ENCODE peak calls at places on chromosomes 4 and X, in eight cellular contexts. One of them, this sample, is unnamed. For H3K36me3, the result is how much of the 10 kb centered on the place peaks cover.

GRCh38 chr4:10619220-10619619 is 65.3 kb downstream of the CLNK start:
- DNase-seq in cardiac muscle cell: no peak
- DNase-seq in IMR-90: peak
- DNase-seq in spleen: no peak
- DNase-seq in mammary epithelial cell: peak
- DNase-seq in right lobe of liver: no peak
- DNase-seq in brain microvascular endothelial cell: peak
- DNase-seq in tibial artery: no peak
- DNase-seq in this sample: no peak

GRCh38 chrX:103275947-103276567 is 493 bp downstream of the TCEAL5 start:
- DNase-seq in brain microvascular endothelial cell: no peak
- DNase-seq in spleen: peak
- DNase-seq in mammary epithelial cell: no peak
- DNase-seq in cardiac muscle cell: no peak
- DNase-seq in tibial artery: no peak
- DNase-seq in right lobe of liver: no peak
- DNase-seq in IMR-90: no peak
- DNase-seq in this sample: no peak

GRCh38 chrX:295136-295535 is 14.0 kb downstream of the PLCXD1 start:
- DNase-seq in spleen: peak
- DNase-seq in right lobe of liver: peak
- DNase-seq in IMR-90: no peak
- DNase-seq in brain microvascular endothelial cell: no peak
- DNase-seq in cardiac muscle cell: no peak
- DNase-seq in tibial artery: peak
- DNase-seq in mammary epithelial cell: no peak
- DNase-seq in this sample: no peak

GRCh38 chr4:118557298-118557851 is 127.8 kb upstream of the METTL14 start:
- DNase-seq in cardiac muscle cell: peak
- DNase-seq in spleen: no peak
- DNase-seq in IMR-90: peak
- DNase-seq in mammary epithelial cell: peak
- DNase-seq in brain microvascular endothelial cell: peak
- DNase-seq in tibial artery: no peak
- DNase-seq in right lobe of liver: no peak
- DNase-seq in this sample: no peak

GRCh38 chrX:83501003-83501402 is 7.1 kb upstream of the POU3F4 start:
- DNase-seq in tibial artery: no peak
- DNase-seq in brain microvascular endothelial cell: no peak
- DNase-seq in cardiac muscle cell: no peak
- DNase-seq in right lobe of liver: no peak
- DNase-seq in IMR-90: no peak
- DNase-seq in spleen: no peak
- DNase-seq in mammary epithelial cell: no peak
- DNase-seq in this sample: no peak

GRCh38 chr4:85776579-85776978 is 301.6 kb downstream of the ARHGAP24 start:
- DNase-seq in cardiac muscle cell: no peak
- DNase-seq in spleen: no peak
- DNase-seq in tibial artery: no peak
- DNase-seq in brain microvascular endothelial cell: no peak
- DNase-seq in right lobe of liver: no peak
- DNase-seq in IMR-90: peak
- DNase-seq in mammary epithelial cell: peak
- DNase-seq in this sample: no peak

GRCh38 chrX:45196701-45197100 is 4.0 kb downstream of the DIPK2B start:
- DNase-seq in tibial artery: no peak
- DNase-seq in spleen: no peak
- DNase-seq in cardiac muscle cell: no peak
- DNase-seq in right lobe of liver: no peak
- DNase-seq in brain microvascular endothelial cell: peak
- DNase-seq in mammary epithelial cell: no peak
- DNase-seq in IMR-90: peak
- DNase-seq in this sample: no peak

GRCh38 chr4:155442267-155443105 is 65.7 kb upstream of the MAP9 start:
- DNase-seq in spleen: peak
- DNase-seq in mammary epithelial cell: peak
- DNase-seq in brain microvascular endothelial cell: peak
- DNase-seq in IMR-90: peak
- DNase-seq in tibial artery: peak
- DNase-seq in right lobe of liver: peak
- DNase-seq in cardiac muscle cell: peak
- DNase-seq in this sample: no peak

GRCh38 chr4:2500547-2500946 is 31.6 kb downstream of the RNF4 start:
- DNase-seq in tibial artery: no peak
- DNase-seq in mammary epithelial cell: no peak
- DNase-seq in cardiac muscle cell: no peak
- DNase-seq in brain microvascular endothelial cell: no peak
- DNase-seq in IMR-90: peak
- DNase-seq in spleen: no peak
- DNase-seq in right lobe of liver: no peak
- DNase-seq in this sample: no peak

GRCh38 chr4:154078504-154079350 is 289.8 kb upstream of the SFRP2 start:
- DNase-seq in spleen: no peak
- DNase-seq in IMR-90: no peak
- DNase-seq in mammary epithelial cell: no peak
- DNase-seq in tibial artery: no peak
- DNase-seq in cardiac muscle cell: no peak
- DNase-seq in right lobe of liver: no peak
- DNase-seq in brain microvascular endothelial cell: no peak
- DNase-seq in this sample: no peak

GRCh38 chr4:154084864-154085263 is 296.0 kb upstream of the SFRP2 start:
- DNase-seq in tibial artery: no peak
- DNase-seq in IMR-90: no peak
- DNase-seq in cardiac muscle cell: no peak
- DNase-seq in mammary epithelial cell: peak
- DNase-seq in spleen: no peak
- DNase-seq in right lobe of liver: no peak
- DNase-seq in brain microvascular endothelial cell: no peak
- DNase-seq in this sample: no peak

GRCh38 chr4:154081391-154081790 is 292.5 kb upstream of the SFRP2 start:
- DNase-seq in IMR-90: no peak
- DNase-seq in spleen: no peak
- DNase-seq in cardiac muscle cell: no peak
- DNase-seq in tibial artery: no peak
- DNase-seq in right lobe of liver: no peak
- DNase-seq in mammary epithelial cell: no peak
- DNase-seq in brain microvascular endothelial cell: no peak
- DNase-seq in this sample: no peak

GRCh38 chr4:154086247-154086646 is 297.4 kb upstream of the SFRP2 start:
- DNase-seq in brain microvascular endothelial cell: peak
- DNase-seq in tibial artery: no peak
- DNase-seq in right lobe of liver: no peak
- DNase-seq in mammary epithelial cell: peak
- DNase-seq in spleen: no peak
- DNase-seq in IMR-90: no peak
- DNase-seq in cardiac muscle cell: no peak
- DNase-seq in this sample: no peak

DNA sequence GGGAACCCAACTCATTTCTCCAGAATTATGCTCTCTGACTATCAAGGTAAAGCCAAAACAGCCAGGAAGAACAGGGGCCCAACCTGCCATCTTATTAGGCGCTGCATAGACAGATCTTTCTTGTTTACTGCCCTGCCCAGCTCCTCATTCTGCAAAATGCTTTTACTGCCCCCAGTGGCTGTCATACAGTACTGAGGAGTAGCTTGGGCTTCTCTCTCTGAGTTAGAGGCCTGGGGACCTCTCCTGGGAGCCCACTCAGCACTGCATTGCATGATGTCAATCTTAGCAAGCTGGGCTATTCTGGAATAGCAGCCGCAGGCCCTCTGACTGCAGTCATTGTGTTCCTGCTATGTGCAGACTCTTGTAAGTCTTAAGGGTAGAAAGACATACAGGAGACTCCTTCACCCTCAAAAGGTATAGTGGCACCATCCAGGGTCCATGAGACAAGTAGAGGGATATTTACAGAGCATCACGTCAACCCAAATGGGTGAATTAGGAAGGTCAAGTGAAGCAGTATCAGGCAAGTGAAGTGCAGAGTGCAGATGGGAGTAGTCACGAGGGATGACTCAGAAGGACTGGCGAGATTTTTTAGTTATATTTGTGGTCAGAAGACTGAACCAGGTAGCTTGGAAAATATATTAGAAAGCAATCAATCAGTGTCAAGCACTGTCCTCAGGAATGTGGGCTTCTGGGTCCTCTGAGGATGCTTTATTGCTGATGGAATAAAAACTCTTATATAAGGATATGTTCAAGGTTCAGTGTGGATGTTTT is 294.1 kb upstream of the SFRP2 start:
- DNase-seq in spleen: no peak
- DNase-seq in cardiac muscle cell: no peak
- DNase-seq in brain microvascular endothelial cell: no peak
- DNase-seq in right lobe of liver: no peak
- DNase-seq in mammary epithelial cell: peak
- DNase-seq in IMR-90: no peak
- DNase-seq in tibial artery: no peak
- DNase-seq in this sample: no peak
- TF ChIP-seq CTCF in spleen: no peak
- TF ChIP-seq CTCF in cardiac muscle cell: no peak
- TF ChIP-seq CTCF in brain microvascular endothelial cell: peak
- TF ChIP-seq CTCF in right lobe of liver: peak
- TF ChIP-seq CTCF in mammary epithelial cell: peak
- TF ChIP-seq CTCF in IMR-90: no peak
- TF ChIP-seq CTCF in tibial artery: no peak
- TF ChIP-seq CTCF in this sample: peak

GRCh38 chr4:106096454-106096853 is 201.2 kb downstream of the NPNT start:
- DNase-seq in brain microvascular endothelial cell: no peak
- DNase-seq in right lobe of liver: no peak
- DNase-seq in spleen: no peak
- DNase-seq in IMR-90: no peak
- DNase-seq in tibial artery: no peak
- DNase-seq in cardiac muscle cell: no peak
- DNase-seq in mammary epithelial cell: no peak
- DNase-seq in this sample: no peak

GRCh38 chr4:106092361-106093040 is 197.2 kb downstream of the NPNT start:
- DNase-seq in IMR-90: no peak
- DNase-seq in cardiac muscle cell: no peak
- DNase-seq in spleen: no peak
- DNase-seq in mammary epithelial cell: no peak
- DNase-seq in right lobe of liver: no peak
- DNase-seq in tibial artery: no peak
- DNase-seq in brain microvascular endothelial cell: no peak
- DNase-seq in this sample: no peak

GRCh38 chr4:106095408-106095807 is 200.1 kb downstream of the NPNT start:
- DNase-seq in mammary epithelial cell: no peak
- DNase-seq in IMR-90: peak
- DNase-seq in right lobe of liver: no peak
- DNase-seq in brain microvascular endothelial cell: no peak
- DNase-seq in cardiac muscle cell: peak
- DNase-seq in tibial artery: no peak
- DNase-seq in spleen: no peak
- DNase-seq in this sample: no peak

DNA sequence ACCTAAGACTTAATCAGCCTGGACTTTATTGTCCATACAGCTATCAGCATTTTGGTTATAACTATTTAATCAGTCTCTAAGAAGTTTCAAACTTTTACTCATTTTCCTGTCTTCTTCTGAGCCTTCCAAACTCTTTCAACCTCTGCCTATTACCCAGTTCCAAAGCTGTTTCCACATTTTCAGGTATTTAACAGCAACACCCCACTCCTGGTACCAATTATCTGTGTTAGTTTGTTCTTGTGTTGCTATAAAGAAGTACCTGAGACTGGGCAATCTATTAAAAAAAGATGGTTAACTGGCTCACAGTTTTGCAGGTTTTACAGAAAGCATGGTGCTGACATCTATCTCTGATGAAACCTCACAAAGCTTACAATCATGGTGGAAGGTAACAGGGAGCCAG is 195.6 kb downstream of the NPNT start:
- DNase-seq in spleen: no peak
- DNase-seq in mammary epithelial cell: no peak
- DNase-seq in brain microvascular endothelial cell: no peak
- DNase-seq in right lobe of liver: no peak
- DNase-seq in cardiac muscle cell: no peak
- DNase-seq in tibial artery: no peak
- DNase-seq in IMR-90: no peak
- DNase-seq in this sample: no peak
- H3K36me3 ChIP-seq in spleen: under half
- H3K36me3 ChIP-seq in mammary epithelial cell: under half
- H3K36me3 ChIP-seq in brain microvascular endothelial cell: under half
- H3K36me3 ChIP-seq in right lobe of liver: under half
- H3K36me3 ChIP-seq in cardiac muscle cell: under half
- H3K36me3 ChIP-seq in tibial artery: half or more
- H3K36me3 ChIP-seq in IMR-90: under half
- H3K36me3 ChIP-seq in this sample: under half

GRCh38 chr4:95093460-95093859 is 335.7 kb downstream of the BMPR1B start:
- DNase-seq in tibial artery: no peak
- DNase-seq in spleen: no peak
- DNase-seq in brain microvascular endothelial cell: no peak
- DNase-seq in cardiac muscle cell: no peak
- DNase-seq in IMR-90: no peak
- DNase-seq in mammary epithelial cell: no peak
- DNase-seq in right lobe of liver: no peak
- DNase-seq in this sample: no peak

GRCh38 chr4:95093936-95094929 is 336.5 kb downstream of the BMPR1B start:
- DNase-seq in brain microvascular endothelial cell: no peak
- DNase-seq in cardiac muscle cell: no peak
- DNase-seq in mammary epithelial cell: no peak
- DNase-seq in spleen: no peak
- DNase-seq in tibial artery: no peak
- DNase-seq in IMR-90: no peak
- DNase-seq in right lobe of liver: no peak
- DNase-seq in this sample: no peak

GRCh38 chr4:95091272-95091671 is 333.5 kb downstream of the BMPR1B start:
- DNase-seq in mammary epithelial cell: no peak
- DNase-seq in IMR-90: peak
- DNase-seq in right lobe of liver: no peak
- DNase-seq in tibial artery: no peak
- DNase-seq in cardiac muscle cell: peak
- DNase-seq in brain microvascular endothelial cell: no peak
- DNase-seq in spleen: no peak
- DNase-seq in this sample: no peak

GRCh38 chr4:95095352-95095974 is 337.7 kb downstream of the BMPR1B start:
- DNase-seq in cardiac muscle cell: peak
- DNase-seq in mammary epithelial cell: peak
- DNase-seq in brain microvascular endothelial cell: peak
- DNase-seq in spleen: no peak
- DNase-seq in tibial artery: no peak
- DNase-seq in right lobe of liver: no peak
- DNase-seq in IMR-90: peak
- DNase-seq in this sample: no peak

GRCh38 chr4:95092762-95093161 is 335.0 kb downstream of the BMPR1B start:
- DNase-seq in mammary epithelial cell: no peak
- DNase-seq in tibial artery: no peak
- DNase-seq in spleen: no peak
- DNase-seq in right lobe of liver: no peak
- DNase-seq in IMR-90: no peak
- DNase-seq in brain microvascular endothelial cell: no peak
- DNase-seq in cardiac muscle cell: no peak
- DNase-seq in this sample: no peak
- H3K4me3 ChIP-seq in mammary epithelial cell: no peak
- H3K4me3 ChIP-seq in tibial artery: no peak
- H3K4me3 ChIP-seq in spleen: no peak
- H3K4me3 ChIP-seq in right lobe of liver: no peak
- H3K4me3 ChIP-seq in IMR-90: no peak
- H3K4me3 ChIP-seq in brain microvascular endothelial cell: no peak
- H3K4me3 ChIP-seq in cardiac muscle cell: no peak
- H3K4me3 ChIP-seq in this sample: no peak

DNA sequence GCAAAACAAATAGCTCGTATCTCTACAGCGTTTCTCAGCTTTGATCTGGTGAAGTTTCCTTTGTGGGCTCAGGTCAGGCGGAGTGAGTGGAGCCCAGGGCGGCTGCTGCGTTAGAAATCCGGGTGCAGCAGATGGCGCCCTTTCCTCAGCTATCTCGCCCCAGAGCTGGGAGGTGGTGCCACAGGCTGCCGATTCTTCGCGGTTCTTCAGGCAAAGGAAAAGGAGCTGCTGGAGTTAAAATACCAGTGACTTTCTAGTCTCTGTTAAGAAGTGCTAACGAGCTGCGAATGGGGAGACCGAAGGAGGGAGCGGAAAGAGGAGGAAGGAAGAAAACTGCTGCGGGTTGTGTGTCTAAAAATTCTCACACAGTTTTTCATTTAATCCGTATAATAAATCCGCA is 114.6 kb downstream of the CPE start:
- DNase-seq in cardiac muscle cell: peak
- DNase-seq in right lobe of liver: peak
- DNase-seq in IMR-90: peak
- DNase-seq in tibial artery: peak
- DNase-seq in brain microvascular endothelial cell: peak
- DNase-seq in spleen: peak
- DNase-seq in mammary epithelial cell: peak
- DNase-seq in this sample: peak
- TF ChIP-seq CTCF in cardiac muscle cell: peak
- TF ChIP-seq CTCF in right lobe of liver: peak
- TF ChIP-seq CTCF in IMR-90: peak
- TF ChIP-seq CTCF in tibial artery: peak
- TF ChIP-seq CTCF in brain microvascular endothelial cell: peak
- TF ChIP-seq CTCF in spleen: peak
- TF ChIP-seq CTCF in mammary epithelial cell: peak
- TF ChIP-seq CTCF in this sample: peak

This sample was measured in GM06990.